ENCODE peak calls at places on chromosomes 12 and 14, in nine cellular contexts. M is GM23338, Z is Panc1, W is K562, V is stomach, F is HCT116, G is prostate gland, Y is upper lobe of left lung, N is H1. A is an unnamed sample.

GRCh38 chr14:34053666-34054065 is 102.8 kb upstream of the EGLN3 start:
- DNase-seq in M (no peak), Z (no peak), W (no peak), V (no peak), F (no peak), G (no peak), Y (no peak), N (no peak), A (peak; percentile 85)

GRCh38 chr12:132131229-132131628 is 12.9 kb downstream of the DDX51 start:
- DNase-seq in M (no peak), Z (no peak), W (no peak), V (no peak), F (no peak), G (no peak), Y (no peak), N (no peak), A (peak; percentile 41)

GRCh38 chr12:32505067-32505466 is 105.7 kb downstream of the FGD4 start:
- DNase-seq in M (no peak), Z (no peak), W (no peak), V (no peak), F (no peak), G (no peak), Y (no peak), N (no peak), A (no peak)

GRCh38 chr12:49365542-49365941 is 1.7 kb upstream of the SPATS2 start:
- DNase-seq in M (no peak), Z (no peak), W (peak; percentile 29), V (no peak), F (no peak), G (no peak), Y (no peak), N (no peak), A (no peak)

GRCh38 chr12:126534495-126534894 is 1469.3 kb downstream of the AACS start:
- DNase-seq in M (no peak), Z (no peak), W (no peak), V (no peak), F (no peak), G (no peak), Y (no peak), N (no peak), A (no peak)

GRCh38 chr12:131137009-131137835 is 183.5 kb downstream of the ADGRD1 start:
- DNase-seq in M (no peak), Z (no peak), W (no peak), V (no peak), F (no peak), G (no peak), Y (no peak), N (no peak), A (peak; percentile 55)

GRCh38 chr12:121783771-121784170 is 9.7 kb downstream of the RHOF start:
- DNase-seq in M (no peak), Z (no peak), W (no peak), V (no peak), F (no peak), G (no peak), Y (no peak), N (no peak), A (no peak)

GRCh38 chr12:81417056-81417455 is 339.2 kb downstream of the ACSS3 start:
- DNase-seq in M (no peak), Z (no peak), W (no peak), V (no peak), F (no peak), G (no peak), Y (no peak), N (no peak), A (no peak)

GRCh38 chr14:103377522-103378041 is 7.6 kb upstream of the MARK3 start:
- DNase-seq in M (no peak), Z (no peak), W (no peak), V (no peak), F (no peak), G (no peak), Y (no peak), N (no peak), A (no peak)

GRCh38 chr12:49515266-49515665 is 23.6 kb upstream of the KCNH3 start:
- DNase-seq in M (no peak), Z (peak; percentile 17), W (no peak), V (no peak), F (no peak), G (no peak), Y (no peak), N (no peak), A (no peak)

GRCh38 chr14:94337274-94337673 is 14.1 kb upstream of the SERPINA6 start:
- DNase-seq in M (no peak), Z (no peak), W (no peak), V (no peak), F (peak; percentile 50), G (no peak), Y (no peak), N (no peak), A (no peak)

GRCh38 chr14:68405959-68406358 is 386.9 kb downstream of the ZFP36L1 start:
- DNase-seq in M (no peak), Z (no peak), W (no peak), V (no peak), F (no peak), G (no peak), Y (no peak), N (no peak), A (no peak)

GRCh38 chr14:68047910-68048309 is 228.3 kb downstream of the RAD51B start:
- DNase-seq in M (no peak), Z (no peak), W (no peak), V (no peak), F (no peak), G (no peak), Y (no peak), N (no peak), A (no peak)

GRCh38 chr12:51592034-51592705 is 1.1 kb downstream of the SCN8A start:
- DNase-seq in M (peak; percentile 65), Z (no peak), W (no peak), V (no peak), F (no peak), G (no peak), Y (no peak), N (peak; percentile 62), A (no peak)

GRCh38 chr14:84789012-84789411 is 740.9 kb upstream of the FLRT2 start:
- DNase-seq in M (no peak), Z (no peak), W (no peak), V (no peak), F (no peak), G (no peak), Y (no peak), N (no peak), A (no peak)

GRCh38 chr12:123057505-123058265 is 77.2 kb downstream of the ARL6IP4 start:
- DNase-seq in M (no peak), Z (no peak), W (no peak), V (no peak), F (no peak), G (no peak), Y (peak; percentile 86), N (no peak), A (no peak)

GRCh38 chr12:123056709-123057108 is 76.2 kb downstream of the ARL6IP4 start:
- DNase-seq in M (no peak), Z (no peak), W (no peak), V (no peak), F (no peak), G (no peak), Y (no peak), N (no peak), A (no peak)

GRCh38 chr12:123059501-123059900 is 79.0 kb downstream of the ARL6IP4 start:
- DNase-seq in M (no peak), Z (no peak), W (no peak), V (no peak), F (no peak), G (no peak), Y (no peak), N (no peak), A (no peak)

GRCh38 chr12:123058471-123058870 is 78.0 kb downstream of the ARL6IP4 start:
- DNase-seq in M (no peak), Z (no peak), W (no peak), V (no peak), F (no peak), G (no peak), Y (peak; percentile 70), N (no peak), A (no peak)

DNA sequence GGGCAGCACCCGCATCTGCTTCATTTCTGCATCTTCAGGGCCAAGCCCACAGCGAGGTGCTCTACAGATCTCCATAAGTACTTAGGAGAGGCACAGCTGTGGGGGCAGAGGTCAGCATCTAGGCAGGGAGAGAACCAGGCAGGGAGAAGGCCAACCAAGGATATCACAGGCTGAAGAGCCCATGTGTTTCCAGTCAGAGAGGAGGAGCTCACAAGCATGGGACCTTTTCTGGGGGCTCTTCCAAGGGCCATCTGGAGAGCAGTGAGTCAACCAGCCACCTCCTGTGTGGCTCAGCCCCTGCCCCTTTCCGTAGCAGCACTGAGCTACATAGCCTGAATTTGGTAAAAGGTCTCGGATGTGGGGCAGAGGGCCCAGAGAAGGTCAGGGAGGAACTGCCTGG is 78.5 kb downstream of the ARL6IP4 start:
- DNase-seq in M (no peak), Z (no peak), W (no peak), V (no peak), F (no peak), G (no peak), Y (no peak), N (no peak), A (no peak)
- H3K4me1 ChIP-seq in M (no peaks in the 10 kb centered on the region), Z (peaks cover 45% of the 10 kb centered on the region), W (peaks cover 19% of the 10 kb centered on the region), V (peaks cover 40% of the 10 kb centered on the region), F (peaks cover 41% of the 10 kb centered on the region), G (no peaks in the 10 kb centered on the region), Y (peaks cover 77% of the 10 kb centered on the region), N (no peaks in the 10 kb centered on the region), A (peaks cover 43% of the 10 kb centered on the region)

GRCh38 chr12:119693006-119693405 is 25.1 kb downstream of the PRKAB1 start:
- DNase-seq in M (no peak), Z (no peak), W (no peak), V (peak; percentile 84), F (no peak), G (peak; percentile 87), Y (peak; percentile 63), N (no peak), A (no peak)
- TF ChIP-seq POLR2AphosphoS5 in M (no peak), Z (no peak), W (no peak), V (peak; percentile 60), F (no peak), G (peak; percentile 96), Y (peak; percentile 63), N (no peak), A (no peak)

GRCh38 chr14:55582741-55583140 is 2.7 kb downstream of the KTN1 start:
- DNase-seq in M (no peak), Z (no peak), W (no peak), V (no peak), F (no peak), G (no peak), Y (no peak), N (no peak), A (no peak)
- H3K4me1 ChIP-seq in M (peaks cover 57% of the 10 kb centered on the region), Z (peaks cover 44% of the 10 kb centered on the region), W (peaks cover 8% of the 10 kb centered on the region), V (peaks cover 54% of the 10 kb centered on the region), F (peaks cover 61% of the 10 kb centered on the region), G (no peaks in the 10 kb centered on the region), Y (peaks cover 58% of the 10 kb centered on the region), N (peaks cover 4% of the 10 kb centered on the region), A (peaks cover 66% of the 10 kb centered on the region)

DNA sequence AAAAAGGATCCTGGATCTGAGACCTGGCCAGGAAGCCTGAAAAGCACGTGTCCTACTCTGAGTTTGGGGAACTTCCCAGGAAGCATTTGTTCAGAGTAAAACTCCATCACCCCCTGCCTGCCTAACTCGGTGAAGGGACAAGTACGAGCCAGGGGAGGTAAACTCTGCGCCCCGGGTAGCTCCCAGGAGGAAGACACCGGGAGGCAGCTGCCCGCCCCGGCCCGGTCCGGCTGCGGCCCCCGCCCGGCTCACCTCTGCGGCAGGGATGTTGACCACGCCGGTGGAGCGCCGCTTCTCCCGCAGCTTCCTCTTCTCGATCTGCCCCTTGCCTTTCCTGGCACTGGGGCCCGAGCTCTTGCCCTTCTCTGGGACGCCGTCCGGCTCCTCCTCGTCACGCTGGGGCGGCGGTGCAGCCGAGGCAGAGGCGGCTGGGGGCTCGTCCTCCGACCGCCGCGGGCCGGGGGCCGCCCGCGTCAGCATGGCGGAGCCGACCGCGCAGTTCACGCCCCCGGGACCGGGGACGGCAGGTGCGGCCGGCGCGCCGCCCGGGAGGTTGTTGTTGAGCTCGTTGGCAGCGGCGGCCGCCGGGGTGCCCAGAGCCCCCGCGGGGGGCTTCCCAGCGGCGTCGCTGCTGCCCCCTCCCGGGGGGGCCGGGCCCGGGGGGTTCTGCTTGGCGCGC is 1.1 kb downstream of the PAWR start:
- DNase-seq in M (peak; percentile 71), Z (no peak), W (no peak), V (peak; percentile 49), F (no peak), G (peak; percentile 67), Y (peak; percentile 61), N (peak; percentile 66), A (no peak)
- TF ChIP-seq POLR2AphosphoS5 in M (no peak), Z (peak; percentile 25), W (no peak), V (no peak), F (no peak), G (peak; percentile 35), Y (peak; percentile 63), N (peak; percentile 56), A (peak; percentile 33)

A was measured in sigmoid colon.